ENCODE peak calls at places on chromosomes 1 and 21, in seven cellular contexts. T, Z, I, A, F, W and D are unnamed samples.

GRCh38 chr1:228735871-228736586 is 750 bp downstream of the RHOU start:
- DNase-seq in T (peak; percentile 49), Z (no peak), I (no peak), A (peak; percentile 15), F (peak; percentile 25), W (peak; percentile 74), D (peak; percentile 51)

GRCh38 chr1:64471724-64472276 is 1.9 kb downstream of the CACHD1 start:
- DNase-seq in T (no peak), Z (no peak), I (no peak), A (peak; percentile 33), F (peak; percentile 10), W (no peak), D (no peak)

GRCh38 chr1:225378880-225379279 is 49.0 kb downstream of the LBR start:
- DNase-seq in T (peak; percentile 33), Z (no peak), I (no peak), A (peak; percentile 37), F (no peak), W (no peak), D (no peak)

GRCh38 chr1:214220891-214221290 is 60.1 kb upstream of the SMYD2 start:
- DNase-seq in T (no peak), Z (no peak), I (no peak), A (no peak), F (no peak), W (no peak), D (no peak)

GRCh38 chr21:33578959-33579542 is 9.4 kb downstream of the DONSON start:
- DNase-seq in T (no peak), Z (no peak), I (no peak), A (peak; percentile 46), F (no peak), W (no peak), D (no peak)

GRCh38 chr1:91545506-91546300 is 45.1 kb downstream of the CDC7 start:
- DNase-seq in T (no peak), Z (no peak), I (no peak), A (no peak), F (no peak), W (no peak), D (no peak)

GRCh38 chr1:243267346-243268283 is 11.8 kb downstream of the SDCCAG8 start:
- DNase-seq in T (no peak), Z (no peak), I (no peak), A (no peak), F (no peak), W (no peak), D (peak; percentile 55)

GRCh38 chr1:89557954-89558353 is 33.3 kb downstream of the LRRC8B start:
- DNase-seq in T (no peak), Z (no peak), I (no peak), A (no peak), F (no peak), W (no peak), D (no peak)

GRCh38 chr1:84598846-84599741 is 24.9 kb upstream of the CTBS start:
- DNase-seq in T (no peak), Z (no peak), I (no peak), A (peak; percentile 77), F (peak; percentile 29), W (no peak), D (no peak)

GRCh38 chr1:153339802-153340201 is 8.8 kb downstream of the PGLYRP4 start:
- DNase-seq in T (no peak), Z (no peak), I (no peak), A (no peak), F (no peak), W (no peak), D (no peak)

GRCh38 chr1:12015001-12015491 is 4.3 kb upstream of the MIIP start:
- DNase-seq in T (no peak), Z (no peak), I (no peak), A (peak; percentile 61), F (peak; percentile 13), W (peak; percentile 7), D (no peak)

GRCh38 chr1:246117066-246117791 is 389.9 kb downstream of the SMYD3 start:
- DNase-seq in T (peak; percentile 33), Z (no peak), I (peak; percentile 14), A (peak; percentile 21), F (peak; percentile 43), W (no peak), D (peak; percentile 34)

GRCh38 chr1:28579374-28579773 is 12.7 kb upstream of the RAB42 start:
- DNase-seq in T (no peak), Z (no peak), I (no peak), A (no peak), F (no peak), W (no peak), D (no peak)

GRCh38 chr1:50348449-50349241 is 74.6 kb downstream of the DMRTA2 start:
- DNase-seq in T (peak; percentile 62), Z (peak; percentile 64), I (peak; percentile 48), A (peak; percentile 59), F (peak; percentile 71), W (no peak), D (peak; percentile 60)

GRCh38 chr1:27564710-27565649 is 39.0 kb downstream of the AHDC1 start:
- DNase-seq in T (no peak), Z (no peak), I (no peak), A (no peak), F (no peak), W (peak; percentile 78), D (no peak)

GRCh38 chr1:240693844-240694243 is 81.9 kb upstream of the GREM2 start:
- DNase-seq in T (no peak), Z (no peak), I (no peak), A (no peak), F (no peak), W (no peak), D (no peak)

GRCh38 chr1:204937901-204938300 is 67.2 kb downstream of the NFASC start:
- DNase-seq in T (no peak), Z (no peak), I (no peak), A (no peak), F (no peak), W (no peak), D (no peak)

GRCh38 chr1:179794669-179795068 is 51.6 kb downstream of the FAM163A start:
- DNase-seq in T (no peak), Z (no peak), I (no peak), A (no peak), F (no peak), W (no peak), D (no peak)

GRCh38 chr1:9194024-9194423 is 40.5 kb upstream of the H6PD start:
- DNase-seq in T (no peak), Z (no peak), I (no peak), A (no peak), F (no peak), W (no peak), D (no peak)

GRCh38 chr1:4083171-4084052 is 183.3 kb upstream of the C1orf174 start:
- DNase-seq in T (no peak), Z (no peak), I (no peak), A (no peak), F (no peak), W (no peak), D (no peak)

GRCh38 chr1:74650561-74650960 is 23.0 kb downstream of the ERICH3 start:
- DNase-seq in T (no peak), Z (no peak), I (no peak), A (no peak), F (no peak), W (no peak), D (no peak)

GRCh38 chr1:159040206-159040605 is 30.5 kb downstream of the IFI16 start:
- DNase-seq in T (no peak), Z (no peak), I (no peak), A (peak; percentile 47), F (no peak), W (no peak), D (no peak)

GRCh38 chr1:40766017-40766416 is 17.6 kb upstream of the KCNQ4 start:
- DNase-seq in T (no peak), Z (no peak), I (no peak), A (no peak), F (no peak), W (no peak), D (no peak)

GRCh38 chr1:218201601-218202000 is 83.5 kb upstream of the RRP15 start:
- DNase-seq in T (no peak), Z (no peak), I (no peak), A (no peak), F (no peak), W (no peak), D (no peak)